ENCODE peak calls at places on chromosomes 4 and X, in ten cellular contexts. One of them, this sample, is unnamed.

GRCh38 chr4:177596035-177596434 is 153.8 kb upstream of the AGA start:
- DNase-seq in NT2/D1: peak
- DNase-seq in HT-29: peak
- DNase-seq in NCI-H1417 treated with DMSO at 0.1 percent for 48 hours: no peak
- DNase-seq in tibial artery: no peak
- DNase-seq in SW480: peak
- DNase-seq in lung microvascular endothelial cell: peak
- DNase-seq in CD8-positive, alpha-beta memory T cell: no peak
- DNase-seq in activated effector memory CD4-positive, alpha-beta T cell treated with Interleukin-2 at 50 U/mL for 16 hours: no peak
- DNase-seq in GM23248: peak
- DNase-seq in this sample: no peak

GRCh38 chr4:30437316-30437715 is 282.9 kb upstream of the PCDH7 start:
- DNase-seq in NT2/D1: no peak
- DNase-seq in HT-29: no peak
- DNase-seq in NCI-H1417 treated with DMSO at 0.1 percent for 48 hours: no peak
- DNase-seq in tibial artery: no peak
- DNase-seq in SW480: no peak
- DNase-seq in lung microvascular endothelial cell: no peak
- DNase-seq in CD8-positive, alpha-beta memory T cell: no peak
- DNase-seq in activated effector memory CD4-positive, alpha-beta T cell treated with Interleukin-2 at 50 U/mL for 16 hours: no peak
- DNase-seq in GM23248: no peak
- DNase-seq in this sample: no peak

GRCh38 chrX:10235851-10236250 is 79.1 kb downstream of the CLCN4 start:
- DNase-seq in NT2/D1: no peak
- DNase-seq in HT-29: no peak
- DNase-seq in NCI-H1417 treated with DMSO at 0.1 percent for 48 hours: no peak
- DNase-seq in tibial artery: peak
- DNase-seq in SW480: peak
- DNase-seq in lung microvascular endothelial cell: no peak
- DNase-seq in CD8-positive, alpha-beta memory T cell: no peak
- DNase-seq in activated effector memory CD4-positive, alpha-beta T cell treated with Interleukin-2 at 50 U/mL for 16 hours: no peak
- DNase-seq in GM23248: peak
- DNase-seq in this sample: no peak

GRCh38 chr4:54318904-54319303 is 89.8 kb downstream of the PDGFRA start:
- DNase-seq in NT2/D1: peak
- DNase-seq in HT-29: peak
- DNase-seq in NCI-H1417 treated with DMSO at 0.1 percent for 48 hours: no peak
- DNase-seq in tibial artery: no peak
- DNase-seq in SW480: peak
- DNase-seq in lung microvascular endothelial cell: peak
- DNase-seq in CD8-positive, alpha-beta memory T cell: no peak
- DNase-seq in activated effector memory CD4-positive, alpha-beta T cell treated with Interleukin-2 at 50 U/mL for 16 hours: no peak
- DNase-seq in GM23248: peak
- DNase-seq in this sample: no peak

GRCh38 chrX:71315917-71316316 is 14.4 kb downstream of the ITGB1BP2 start:
- DNase-seq in NT2/D1: no peak
- DNase-seq in HT-29: no peak
- DNase-seq in NCI-H1417 treated with DMSO at 0.1 percent for 48 hours: no peak
- DNase-seq in tibial artery: no peak
- DNase-seq in SW480: no peak
- DNase-seq in lung microvascular endothelial cell: no peak
- DNase-seq in CD8-positive, alpha-beta memory T cell: no peak
- DNase-seq in activated effector memory CD4-positive, alpha-beta T cell treated with Interleukin-2 at 50 U/mL for 16 hours: no peak
- DNase-seq in GM23248: peak
- DNase-seq in this sample: no peak

GRCh38 chr4:3168029-3168428 is 80.9 kb upstream of the MSANTD1 start:
- DNase-seq in NT2/D1: peak
- DNase-seq in HT-29: no peak
- DNase-seq in NCI-H1417 treated with DMSO at 0.1 percent for 48 hours: no peak
- DNase-seq in tibial artery: no peak
- DNase-seq in SW480: no peak
- DNase-seq in lung microvascular endothelial cell: peak
- DNase-seq in CD8-positive, alpha-beta memory T cell: no peak
- DNase-seq in activated effector memory CD4-positive, alpha-beta T cell treated with Interleukin-2 at 50 U/mL for 16 hours: no peak
- DNase-seq in GM23248: peak
- DNase-seq in this sample: no peak

GRCh38 chr4:56104188-56104587 is 155.4 kb downstream of the CEP135 start:
- DNase-seq in NT2/D1: no peak
- DNase-seq in HT-29: no peak
- DNase-seq in NCI-H1417 treated with DMSO at 0.1 percent for 48 hours: no peak
- DNase-seq in tibial artery: no peak
- DNase-seq in SW480: no peak
- DNase-seq in lung microvascular endothelial cell: no peak
- DNase-seq in CD8-positive, alpha-beta memory T cell: no peak
- DNase-seq in activated effector memory CD4-positive, alpha-beta T cell treated with Interleukin-2 at 50 U/mL for 16 hours: no peak
- DNase-seq in GM23248: no peak
- DNase-seq in this sample: no peak

GRCh38 chr4:111788046-111788642 is 357.1 kb upstream of the FAM241A start:
- DNase-seq in NT2/D1: no peak
- DNase-seq in HT-29: no peak
- DNase-seq in NCI-H1417 treated with DMSO at 0.1 percent for 48 hours: no peak
- DNase-seq in tibial artery: no peak
- DNase-seq in SW480: no peak
- DNase-seq in lung microvascular endothelial cell: no peak
- DNase-seq in CD8-positive, alpha-beta memory T cell: no peak
- DNase-seq in activated effector memory CD4-positive, alpha-beta T cell treated with Interleukin-2 at 50 U/mL for 16 hours: no peak
- DNase-seq in GM23248: no peak
- DNase-seq in this sample: no peak

GRCh38 chrX:115894087-115894486 is 276.5 kb upstream of the AGTR2 start:
- DNase-seq in NT2/D1: no peak
- DNase-seq in HT-29: peak
- DNase-seq in NCI-H1417 treated with DMSO at 0.1 percent for 48 hours: peak
- DNase-seq in tibial artery: no peak
- DNase-seq in SW480: peak
- DNase-seq in lung microvascular endothelial cell: peak
- DNase-seq in CD8-positive, alpha-beta memory T cell: no peak
- DNase-seq in activated effector memory CD4-positive, alpha-beta T cell treated with Interleukin-2 at 50 U/mL for 16 hours: no peak
- DNase-seq in GM23248: no peak
- DNase-seq in this sample: no peak

GRCh38 chr4:15198070-15198727 is 195.9 kb downstream of the CPEB2 start:
- DNase-seq in NT2/D1: peak
- DNase-seq in HT-29: no peak
- DNase-seq in NCI-H1417 treated with DMSO at 0.1 percent for 48 hours: no peak
- DNase-seq in tibial artery: no peak
- DNase-seq in SW480: no peak
- DNase-seq in lung microvascular endothelial cell: no peak
- DNase-seq in CD8-positive, alpha-beta memory T cell: no peak
- DNase-seq in activated effector memory CD4-positive, alpha-beta T cell treated with Interleukin-2 at 50 U/mL for 16 hours: no peak
- DNase-seq in GM23248: no peak
- DNase-seq in this sample: no peak

GRCh38 chr4:47239649-47240048 is 208.3 kb downstream of the GABRB1 start:
- DNase-seq in NT2/D1: no peak
- DNase-seq in HT-29: no peak
- DNase-seq in NCI-H1417 treated with DMSO at 0.1 percent for 48 hours: no peak
- DNase-seq in tibial artery: no peak
- DNase-seq in SW480: no peak
- DNase-seq in lung microvascular endothelial cell: no peak
- DNase-seq in CD8-positive, alpha-beta memory T cell: no peak
- DNase-seq in activated effector memory CD4-positive, alpha-beta T cell treated with Interleukin-2 at 50 U/mL for 16 hours: no peak
- DNase-seq in GM23248: no peak
- DNase-seq in this sample: no peak

GRCh38 chrX:19794690-19795089 is 92.7 kb downstream of the SH3KBP1 start:
- DNase-seq in NT2/D1: no peak
- DNase-seq in HT-29: no peak
- DNase-seq in NCI-H1417 treated with DMSO at 0.1 percent for 48 hours: no peak
- DNase-seq in tibial artery: no peak
- DNase-seq in SW480: no peak
- DNase-seq in lung microvascular endothelial cell: peak
- DNase-seq in CD8-positive, alpha-beta memory T cell: no peak
- DNase-seq in activated effector memory CD4-positive, alpha-beta T cell treated with Interleukin-2 at 50 U/mL for 16 hours: no peak
- DNase-seq in GM23248: peak
- DNase-seq in this sample: no peak

GRCh38 chr4:79682801-79683217 is 274.8 kb upstream of the GK2 start:
- DNase-seq in NT2/D1: no peak
- DNase-seq in HT-29: no peak
- DNase-seq in NCI-H1417 treated with DMSO at 0.1 percent for 48 hours: no peak
- DNase-seq in tibial artery: no peak
- DNase-seq in SW480: no peak
- DNase-seq in lung microvascular endothelial cell: no peak
- DNase-seq in CD8-positive, alpha-beta memory T cell: no peak
- DNase-seq in activated effector memory CD4-positive, alpha-beta T cell treated with Interleukin-2 at 50 U/mL for 16 hours: no peak
- DNase-seq in GM23248: no peak
- DNase-seq in this sample: peak

GRCh38 chrX:121221321-121221977 is 174.0 kb downstream of the GLUD2 start:
- DNase-seq in NT2/D1: no peak
- DNase-seq in HT-29: no peak
- DNase-seq in NCI-H1417 treated with DMSO at 0.1 percent for 48 hours: no peak
- DNase-seq in tibial artery: no peak
- DNase-seq in SW480: no peak
- DNase-seq in lung microvascular endothelial cell: no peak
- DNase-seq in CD8-positive, alpha-beta memory T cell: no peak
- DNase-seq in activated effector memory CD4-positive, alpha-beta T cell treated with Interleukin-2 at 50 U/mL for 16 hours: no peak
- DNase-seq in GM23248: peak
- DNase-seq in this sample: no peak

GRCh38 chrX:77597090-77597489 is 149.9 kb downstream of the FGF16 start:
- DNase-seq in NT2/D1: no peak
- DNase-seq in HT-29: peak
- DNase-seq in NCI-H1417 treated with DMSO at 0.1 percent for 48 hours: no peak
- DNase-seq in tibial artery: no peak
- DNase-seq in SW480: no peak
- DNase-seq in lung microvascular endothelial cell: peak
- DNase-seq in CD8-positive, alpha-beta memory T cell: no peak
- DNase-seq in activated effector memory CD4-positive, alpha-beta T cell treated with Interleukin-2 at 50 U/mL for 16 hours: no peak
- DNase-seq in GM23248: peak
- DNase-seq in this sample: no peak

GRCh38 chr4:184645904-184646610 is 3.2 kb downstream of the CASP3 start:
- DNase-seq in NT2/D1: no peak
- DNase-seq in HT-29: no peak
- DNase-seq in NCI-H1417 treated with DMSO at 0.1 percent for 48 hours: no peak
- DNase-seq in tibial artery: no peak
- DNase-seq in SW480: no peak
- DNase-seq in lung microvascular endothelial cell: peak
- DNase-seq in CD8-positive, alpha-beta memory T cell: no peak
- DNase-seq in activated effector memory CD4-positive, alpha-beta T cell treated with Interleukin-2 at 50 U/mL for 16 hours: no peak
- DNase-seq in GM23248: no peak
- DNase-seq in this sample: no peak

GRCh38 chrX:109270580-109271484 is 211.1 kb downstream of the GUCY2F start:
- DNase-seq in NT2/D1: no peak
- DNase-seq in HT-29: peak
- DNase-seq in NCI-H1417 treated with DMSO at 0.1 percent for 48 hours: no peak
- DNase-seq in tibial artery: no peak
- DNase-seq in SW480: peak
- DNase-seq in lung microvascular endothelial cell: peak
- DNase-seq in CD8-positive, alpha-beta memory T cell: no peak
- DNase-seq in activated effector memory CD4-positive, alpha-beta T cell treated with Interleukin-2 at 50 U/mL for 16 hours: no peak
- DNase-seq in GM23248: peak
- DNase-seq in this sample: peak

GRCh38 chr4:6542951-6543350 is 32.0 kb upstream of the MAN2B2 start:
- DNase-seq in NT2/D1: no peak
- DNase-seq in HT-29: no peak
- DNase-seq in NCI-H1417 treated with DMSO at 0.1 percent for 48 hours: no peak
- DNase-seq in tibial artery: no peak
- DNase-seq in SW480: no peak
- DNase-seq in lung microvascular endothelial cell: no peak
- DNase-seq in CD8-positive, alpha-beta memory T cell: no peak
- DNase-seq in activated effector memory CD4-positive, alpha-beta T cell treated with Interleukin-2 at 50 U/mL for 16 hours: no peak
- DNase-seq in GM23248: no peak
- DNase-seq in this sample: no peak

GRCh38 chr4:82542642-82543041 is 19.1 kb downstream of the TMEM150C start:
- DNase-seq in NT2/D1: no peak
- DNase-seq in HT-29: no peak
- DNase-seq in NCI-H1417 treated with DMSO at 0.1 percent for 48 hours: no peak
- DNase-seq in tibial artery: no peak
- DNase-seq in SW480: no peak
- DNase-seq in lung microvascular endothelial cell: no peak
- DNase-seq in CD8-positive, alpha-beta memory T cell: no peak
- DNase-seq in activated effector memory CD4-positive, alpha-beta T cell treated with Interleukin-2 at 50 U/mL for 16 hours: no peak
- DNase-seq in GM23248: no peak
- DNase-seq in this sample: no peak

GRCh38 chr4:74624351-74625151 is 169.8 kb downstream of the BTC start:
- DNase-seq in NT2/D1: no peak
- DNase-seq in HT-29: peak
- DNase-seq in NCI-H1417 treated with DMSO at 0.1 percent for 48 hours: no peak
- DNase-seq in tibial artery: no peak
- DNase-seq in SW480: peak
- DNase-seq in lung microvascular endothelial cell: peak
- DNase-seq in CD8-positive, alpha-beta memory T cell: no peak
- DNase-seq in activated effector memory CD4-positive, alpha-beta T cell treated with Interleukin-2 at 50 U/mL for 16 hours: no peak
- DNase-seq in GM23248: peak
- DNase-seq in this sample: no peak

GRCh38 chr4:13151178-13151577 is 333.0 kb downstream of the RAB28 start:
- DNase-seq in NT2/D1: no peak
- DNase-seq in HT-29: no peak
- DNase-seq in NCI-H1417 treated with DMSO at 0.1 percent for 48 hours: no peak
- DNase-seq in tibial artery: no peak
- DNase-seq in SW480: no peak
- DNase-seq in lung microvascular endothelial cell: no peak
- DNase-seq in CD8-positive, alpha-beta memory T cell: no peak
- DNase-seq in activated effector memory CD4-positive, alpha-beta T cell treated with Interleukin-2 at 50 U/mL for 16 hours: no peak
- DNase-seq in GM23248: no peak
- DNase-seq in this sample: no peak

GRCh38 chr4:186039697-186040096 is 29.3 kb upstream of the TLR3 start:
- DNase-seq in NT2/D1: no peak
- DNase-seq in HT-29: no peak
- DNase-seq in NCI-H1417 treated with DMSO at 0.1 percent for 48 hours: no peak
- DNase-seq in tibial artery: no peak
- DNase-seq in SW480: no peak
- DNase-seq in lung microvascular endothelial cell: no peak
- DNase-seq in CD8-positive, alpha-beta memory T cell: no peak
- DNase-seq in activated effector memory CD4-positive, alpha-beta T cell treated with Interleukin-2 at 50 U/mL for 16 hours: no peak
- DNase-seq in GM23248: no peak
- DNase-seq in this sample: no peak

GRCh38 chr4:61994036-61994435 is 793.9 kb downstream of the ADGRL3 start:
- DNase-seq in NT2/D1: no peak
- DNase-seq in HT-29: no peak
- DNase-seq in NCI-H1417 treated with DMSO at 0.1 percent for 48 hours: no peak
- DNase-seq in tibial artery: no peak
- DNase-seq in SW480: no peak
- DNase-seq in lung microvascular endothelial cell: no peak
- DNase-seq in CD8-positive, alpha-beta memory T cell: no peak
- DNase-seq in activated effector memory CD4-positive, alpha-beta T cell treated with Interleukin-2 at 50 U/mL for 16 hours: no peak
- DNase-seq in GM23248: no peak
- DNase-seq in this sample: no peak

GRCh38 chrX:133151320-133151719 is 54.4 kb upstream of the USP26 start:
- DNase-seq in NT2/D1: no peak
- DNase-seq in HT-29: peak
- DNase-seq in NCI-H1417 treated with DMSO at 0.1 percent for 48 hours: no peak
- DNase-seq in tibial artery: no peak
- DNase-seq in SW480: no peak
- DNase-seq in lung microvascular endothelial cell: no peak
- DNase-seq in CD8-positive, alpha-beta memory T cell: no peak
- DNase-seq in activated effector memory CD4-positive, alpha-beta T cell treated with Interleukin-2 at 50 U/mL for 16 hours: no peak
- DNase-seq in GM23248: peak
- DNase-seq in this sample: no peak

GRCh38 chr4:64158648-64159326 is 250.5 kb downstream of the TECRL start:
- DNase-seq in NT2/D1: peak
- DNase-seq in HT-29: peak
- DNase-seq in NCI-H1417 treated with DMSO at 0.1 percent for 48 hours: peak
- DNase-seq in tibial artery: peak
- DNase-seq in SW480: peak
- DNase-seq in lung microvascular endothelial cell: peak
- DNase-seq in CD8-positive, alpha-beta memory T cell: no peak
- DNase-seq in activated effector memory CD4-positive, alpha-beta T cell treated with Interleukin-2 at 50 U/mL for 16 hours: no peak
- DNase-seq in GM23248: peak
- DNase-seq in this sample: peak

GRCh38 chr4:128649161-128649560 is 160.3 kb upstream of the JADE1 start:
- DNase-seq in NT2/D1: no peak
- DNase-seq in HT-29: no peak
- DNase-seq in NCI-H1417 treated with DMSO at 0.1 percent for 48 hours: no peak
- DNase-seq in tibial artery: no peak
- DNase-seq in SW480: no peak
- DNase-seq in lung microvascular endothelial cell: no peak
- DNase-seq in CD8-positive, alpha-beta memory T cell: no peak
- DNase-seq in activated effector memory CD4-positive, alpha-beta T cell treated with Interleukin-2 at 50 U/mL for 16 hours: no peak
- DNase-seq in GM23248: no peak
- DNase-seq in this sample: no peak

GRCh38 chrX:17023670-17024069 is 77.2 kb downstream of the REPS2 start:
- DNase-seq in NT2/D1: no peak
- DNase-seq in HT-29: no peak
- DNase-seq in NCI-H1417 treated with DMSO at 0.1 percent for 48 hours: no peak
- DNase-seq in tibial artery: no peak
- DNase-seq in SW480: no peak
- DNase-seq in lung microvascular endothelial cell: no peak
- DNase-seq in CD8-positive, alpha-beta memory T cell: no peak
- DNase-seq in activated effector memory CD4-positive, alpha-beta T cell treated with Interleukin-2 at 50 U/mL for 16 hours: no peak
- DNase-seq in GM23248: no peak
- DNase-seq in this sample: no peak